ENCODE peak calls at places on chromosomes 11 and 22, in ten cellular contexts. One of them, this sample, is unnamed. For H3K36me3, the result is how much of the 10 kb centered on the place peaks cover.

GRCh38 chr11:27427183-27427980 is 45.2 kb downstream of the LGR4 start:
- DNase-seq in cardiac muscle cell: peak
- DNase-seq in heart left ventricle: no peak
- DNase-seq in WERI-Rb-1: no peak
- DNase-seq in psoas muscle: no peak
- DNase-seq in esophagus squamous epithelium: no peak
- DNase-seq in upper lobe of right lung: no peak
- DNase-seq in lung: no peak
- DNase-seq in spleen: no peak
- DNase-seq in K562: no peak
- DNase-seq in this sample: no peak

GRCh38 chr22:37559901-37560681 is at the start of gene CDC42EP1:
- DNase-seq in cardiac muscle cell: peak
- DNase-seq in heart left ventricle: peak
- DNase-seq in WERI-Rb-1: peak
- DNase-seq in psoas muscle: peak
- DNase-seq in esophagus squamous epithelium: no peak
- DNase-seq in upper lobe of right lung: peak
- DNase-seq in lung: no peak
- DNase-seq in spleen: no peak
- DNase-seq in K562: peak
- DNase-seq in this sample: no peak

GRCh38 chr11:77345621-77346020 is 44.1 kb upstream of the GDPD4 start:
- DNase-seq in cardiac muscle cell: peak
- DNase-seq in heart left ventricle: no peak
- DNase-seq in WERI-Rb-1: no peak
- DNase-seq in psoas muscle: no peak
- DNase-seq in esophagus squamous epithelium: no peak
- DNase-seq in upper lobe of right lung: no peak
- DNase-seq in lung: no peak
- DNase-seq in spleen: no peak
- DNase-seq in K562: no peak
- DNase-seq in this sample: no peak

GRCh38 chr11:25615076-25615475 is 716.9 kb upstream of the ANO3 start:
- DNase-seq in cardiac muscle cell: no peak
- DNase-seq in heart left ventricle: no peak
- DNase-seq in WERI-Rb-1: no peak
- DNase-seq in psoas muscle: no peak
- DNase-seq in esophagus squamous epithelium: no peak
- DNase-seq in upper lobe of right lung: no peak
- DNase-seq in lung: no peak
- DNase-seq in spleen: no peak
- DNase-seq in K562: no peak
- DNase-seq in this sample: no peak

GRCh38 chr11:128222245-128222959 is 365.0 kb downstream of the ETS1 start:
- DNase-seq in cardiac muscle cell: no peak
- DNase-seq in heart left ventricle: no peak
- DNase-seq in WERI-Rb-1: no peak
- DNase-seq in psoas muscle: no peak
- DNase-seq in esophagus squamous epithelium: no peak
- DNase-seq in upper lobe of right lung: no peak
- DNase-seq in lung: no peak
- DNase-seq in spleen: no peak
- DNase-seq in K562: no peak
- DNase-seq in this sample: no peak

GRCh38 chr11:44578279-44578678 is 12.8 kb downstream of the CD82 start:
- DNase-seq in cardiac muscle cell: no peak
- DNase-seq in heart left ventricle: peak
- DNase-seq in WERI-Rb-1: no peak
- DNase-seq in psoas muscle: no peak
- DNase-seq in esophagus squamous epithelium: no peak
- DNase-seq in upper lobe of right lung: no peak
- DNase-seq in lung: no peak
- DNase-seq in spleen: no peak
- DNase-seq in K562: no peak
- DNase-seq in this sample: no peak

GRCh38 chr22:27879923-27880322 is 39.1 kb downstream of the PITPNB start:
- DNase-seq in cardiac muscle cell: peak
- DNase-seq in heart left ventricle: no peak
- DNase-seq in WERI-Rb-1: no peak
- DNase-seq in psoas muscle: no peak
- DNase-seq in esophagus squamous epithelium: no peak
- DNase-seq in upper lobe of right lung: no peak
- DNase-seq in lung: no peak
- DNase-seq in spleen: no peak
- DNase-seq in K562: peak
- DNase-seq in this sample: no peak

GRCh38 chr11:955154-956049 is 29.7 kb downstream of the AP2A2 start:
- DNase-seq in cardiac muscle cell: no peak
- DNase-seq in heart left ventricle: no peak
- DNase-seq in WERI-Rb-1: no peak
- DNase-seq in psoas muscle: no peak
- DNase-seq in esophagus squamous epithelium: no peak
- DNase-seq in upper lobe of right lung: no peak
- DNase-seq in lung: no peak
- DNase-seq in spleen: no peak
- DNase-seq in K562: no peak
- DNase-seq in this sample: no peak

GRCh38 chr11:67372993-67373915 is at the start of gene CLCF1:
- DNase-seq in cardiac muscle cell: peak
- DNase-seq in heart left ventricle: peak
- DNase-seq in WERI-Rb-1: peak
- DNase-seq in psoas muscle: peak
- DNase-seq in esophagus squamous epithelium: no peak
- DNase-seq in upper lobe of right lung: peak
- DNase-seq in lung: peak
- DNase-seq in spleen: peak
- DNase-seq in K562: peak
- DNase-seq in this sample: peak

GRCh38 chr11:43576834-43577521 is 103.6 kb upstream of the HSD17B12 start:
- DNase-seq in cardiac muscle cell: peak
- DNase-seq in heart left ventricle: peak
- DNase-seq in WERI-Rb-1: peak
- DNase-seq in psoas muscle: no peak
- DNase-seq in esophagus squamous epithelium: no peak
- DNase-seq in upper lobe of right lung: no peak
- DNase-seq in lung: no peak
- DNase-seq in spleen: no peak
- DNase-seq in K562: peak
- DNase-seq in this sample: no peak

GRCh38 chr22:24809331-24809730 is 3.3 kb downstream of the SGSM1 start:
- DNase-seq in cardiac muscle cell: no peak
- DNase-seq in heart left ventricle: no peak
- DNase-seq in WERI-Rb-1: no peak
- DNase-seq in psoas muscle: no peak
- DNase-seq in esophagus squamous epithelium: no peak
- DNase-seq in upper lobe of right lung: no peak
- DNase-seq in lung: no peak
- DNase-seq in spleen: no peak
- DNase-seq in K562: no peak
- DNase-seq in this sample: no peak

GRCh38 chr22:44091021-44091721 is 67.1 kb downstream of the PARVB start:
- DNase-seq in cardiac muscle cell: peak
- DNase-seq in heart left ventricle: peak
- DNase-seq in WERI-Rb-1: peak
- DNase-seq in psoas muscle: no peak
- DNase-seq in esophagus squamous epithelium: no peak
- DNase-seq in upper lobe of right lung: no peak
- DNase-seq in lung: no peak
- DNase-seq in spleen: no peak
- DNase-seq in K562: peak
- DNase-seq in this sample: no peak

GRCh38 chr11:17810736-17811135 is 76.2 kb downstream of the KCNC1 start:
- DNase-seq in cardiac muscle cell: peak
- DNase-seq in heart left ventricle: no peak
- DNase-seq in WERI-Rb-1: no peak
- DNase-seq in psoas muscle: no peak
- DNase-seq in esophagus squamous epithelium: no peak
- DNase-seq in upper lobe of right lung: no peak
- DNase-seq in lung: no peak
- DNase-seq in spleen: no peak
- DNase-seq in K562: no peak
- DNase-seq in this sample: no peak

GRCh38 chr11:95065336-95065735 is 1.4 kb upstream of the SRSF8 start:
- DNase-seq in cardiac muscle cell: no peak
- DNase-seq in heart left ventricle: no peak
- DNase-seq in WERI-Rb-1: no peak
- DNase-seq in psoas muscle: no peak
- DNase-seq in esophagus squamous epithelium: no peak
- DNase-seq in upper lobe of right lung: no peak
- DNase-seq in lung: no peak
- DNase-seq in spleen: no peak
- DNase-seq in K562: no peak
- DNase-seq in this sample: no peak

GRCh38 chr11:95068549-95068948 is 1.8 kb downstream of the SRSF8 start:
- DNase-seq in cardiac muscle cell: peak
- DNase-seq in heart left ventricle: no peak
- DNase-seq in WERI-Rb-1: peak
- DNase-seq in psoas muscle: peak
- DNase-seq in esophagus squamous epithelium: peak
- DNase-seq in upper lobe of right lung: peak
- DNase-seq in lung: peak
- DNase-seq in spleen: peak
- DNase-seq in K562: peak
- DNase-seq in this sample: peak

GRCh38 chr11:95066721-95067041 is at the start of gene SRSF8:
- DNase-seq in cardiac muscle cell: no peak
- DNase-seq in heart left ventricle: no peak
- DNase-seq in WERI-Rb-1: no peak
- DNase-seq in psoas muscle: no peak
- DNase-seq in esophagus squamous epithelium: no peak
- DNase-seq in upper lobe of right lung: no peak
- DNase-seq in lung: no peak
- DNase-seq in spleen: no peak
- DNase-seq in K562: no peak
- DNase-seq in this sample: no peak

GRCh38 chr11:95067828-95068244 is 1.1 kb downstream of the SRSF8 start:
- DNase-seq in cardiac muscle cell: no peak
- DNase-seq in heart left ventricle: no peak
- DNase-seq in WERI-Rb-1: no peak
- DNase-seq in psoas muscle: no peak
- DNase-seq in esophagus squamous epithelium: no peak
- DNase-seq in upper lobe of right lung: no peak
- DNase-seq in lung: peak
- DNase-seq in spleen: peak
- DNase-seq in K562: no peak
- DNase-seq in this sample: no peak

GRCh38 chr11:95067042-95067827 is 516 bp downstream of the SRSF8 start:
- DNase-seq in cardiac muscle cell: peak
- DNase-seq in heart left ventricle: peak
- DNase-seq in WERI-Rb-1: peak
- DNase-seq in psoas muscle: peak
- DNase-seq in esophagus squamous epithelium: no peak
- DNase-seq in upper lobe of right lung: peak
- DNase-seq in lung: peak
- DNase-seq in spleen: peak
- DNase-seq in K562: peak
- DNase-seq in this sample: peak
- H3K27ac ChIP-seq in cardiac muscle cell: peak
- H3K27ac ChIP-seq in heart left ventricle: peak
- H3K27ac ChIP-seq in WERI-Rb-1: peak
- H3K27ac ChIP-seq in psoas muscle: peak
- H3K27ac ChIP-seq in esophagus squamous epithelium: peak
- H3K27ac ChIP-seq in upper lobe of right lung: peak
- H3K27ac ChIP-seq in lung: peak
- H3K27ac ChIP-seq in spleen: peak
- H3K27ac ChIP-seq in K562: peak
- H3K27ac ChIP-seq in this sample: peak

GRCh38 chr22:45171830-45172229 is 8.1 kb downstream of the NUP50 start:
- DNase-seq in cardiac muscle cell: no peak
- DNase-seq in heart left ventricle: no peak
- DNase-seq in WERI-Rb-1: no peak
- DNase-seq in psoas muscle: no peak
- DNase-seq in esophagus squamous epithelium: no peak
- DNase-seq in upper lobe of right lung: no peak
- DNase-seq in lung: no peak
- DNase-seq in spleen: no peak
- DNase-seq in K562: no peak
- DNase-seq in this sample: no peak
- H3K36me3 ChIP-seq in cardiac muscle cell: half or more
- H3K36me3 ChIP-seq in heart left ventricle: half or more
- H3K36me3 ChIP-seq in WERI-Rb-1: half or more
- H3K36me3 ChIP-seq in psoas muscle: half or more
- H3K36me3 ChIP-seq in esophagus squamous epithelium: half or more
- H3K36me3 ChIP-seq in upper lobe of right lung: half or more
- H3K36me3 ChIP-seq in lung: under half
- H3K36me3 ChIP-seq in spleen: half or more
- H3K36me3 ChIP-seq in K562: half or more
- H3K36me3 ChIP-seq in this sample: half or more

DNA sequence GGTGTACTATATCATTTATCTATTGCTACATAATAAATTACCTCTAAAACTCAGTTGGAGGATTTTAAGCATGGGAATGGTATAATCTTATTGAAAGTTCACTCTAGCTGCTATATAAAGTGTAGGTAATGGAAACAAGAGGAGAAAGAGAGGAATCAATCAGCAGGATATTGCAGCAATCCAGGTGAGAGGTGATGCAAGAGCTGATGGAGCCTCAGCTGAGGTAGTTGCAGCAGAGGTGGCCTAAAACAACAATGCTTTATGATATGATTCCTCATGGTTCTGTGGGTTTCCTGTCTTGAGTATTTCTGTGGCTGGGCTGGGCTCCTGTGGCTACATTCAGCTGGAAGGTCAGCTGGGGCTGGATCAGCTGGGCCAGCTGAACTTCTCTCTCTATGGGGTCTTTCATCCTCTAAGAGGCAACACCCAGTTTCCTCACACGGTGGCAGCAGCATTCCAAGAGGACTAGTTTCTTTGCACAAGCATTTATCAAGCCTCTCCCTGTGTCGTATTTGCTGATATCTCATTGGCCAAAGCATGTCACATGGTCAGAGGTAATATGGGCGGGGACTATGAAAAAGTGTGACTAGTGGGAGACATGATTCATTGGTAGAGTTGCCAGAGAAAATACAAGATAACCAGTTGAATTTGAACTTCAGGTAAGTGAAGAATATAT is 135.4 kb upstream of the LARGE1 start:
- DNase-seq in cardiac muscle cell: no peak
- DNase-seq in heart left ventricle: no peak
- DNase-seq in WERI-Rb-1: peak
- DNase-seq in psoas muscle: no peak
- DNase-seq in esophagus squamous epithelium: no peak
- DNase-seq in upper lobe of right lung: no peak
- DNase-seq in lung: no peak
- DNase-seq in spleen: no peak
- DNase-seq in K562: peak
- DNase-seq in this sample: no peak
- TF ChIP-seq CTCF in cardiac muscle cell: no peak
- TF ChIP-seq CTCF in heart left ventricle: no peak
- TF ChIP-seq CTCF in WERI-Rb-1: peak
- TF ChIP-seq CTCF in psoas muscle: no peak
- TF ChIP-seq CTCF in esophagus squamous epithelium: no peak
- TF ChIP-seq CTCF in upper lobe of right lung: no peak
- TF ChIP-seq CTCF in lung: no peak
- TF ChIP-seq CTCF in spleen: no peak
- TF ChIP-seq CTCF in K562: no peak
- TF ChIP-seq CTCF in this sample: no peak

DNA sequence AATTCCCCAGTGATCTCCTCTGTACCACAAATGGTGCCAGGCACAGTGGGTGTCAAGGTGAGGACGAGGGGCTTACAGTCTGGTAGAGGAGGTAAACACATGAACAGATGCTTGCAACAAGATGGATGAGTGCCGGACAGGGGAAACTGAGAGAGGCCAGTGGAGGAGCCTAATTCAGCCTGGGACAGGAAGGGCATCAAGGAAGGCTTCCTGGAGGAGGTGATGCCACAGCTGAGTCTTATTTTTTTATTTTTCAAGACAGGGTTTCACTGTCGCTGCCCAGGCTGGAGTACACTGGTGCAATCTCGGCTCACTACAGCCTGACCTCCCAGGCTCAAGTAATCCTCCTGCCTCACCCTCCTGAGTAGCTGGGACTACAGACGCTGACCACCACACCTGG is 18.8 kb upstream of the NEFH start:
- DNase-seq in cardiac muscle cell: no peak
- DNase-seq in heart left ventricle: no peak
- DNase-seq in WERI-Rb-1: no peak
- DNase-seq in psoas muscle: no peak
- DNase-seq in esophagus squamous epithelium: no peak
- DNase-seq in upper lobe of right lung: no peak
- DNase-seq in lung: no peak
- DNase-seq in spleen: no peak
- DNase-seq in K562: no peak
- DNase-seq in this sample: no peak
- H3K27ac ChIP-seq in cardiac muscle cell: no peak
- H3K27ac ChIP-seq in heart left ventricle: no peak
- H3K27ac ChIP-seq in WERI-Rb-1: no peak
- H3K27ac ChIP-seq in psoas muscle: no peak
- H3K27ac ChIP-seq in esophagus squamous epithelium: no peak
- H3K27ac ChIP-seq in upper lobe of right lung: no peak
- H3K27ac ChIP-seq in lung: no peak
- H3K27ac ChIP-seq in spleen: no peak
- H3K27ac ChIP-seq in K562: no peak
- H3K27ac ChIP-seq in this sample: no peak

This sample was measured in ascending aorta.